ENCODE peak calls at places on chromosomes 11 and 22, in ten cellular contexts. S is mesendoderm; R is heart right ventricle; W is GM06990; A is CD8-positive, alpha-beta T cell; Q is left lung; U is sigmoid colon; J is lung; M is SK-N-SH; Z is hepatocyte. N is an unnamed sample. For H3K36me3, the result is how much of the 10 kb centered on the place peaks cover.

GRCh38 chr11:25953015-25953414 is 378.9 kb upstream of the ANO3 start:
- DNase-seq in J (no peak), S (no peak), Q (no peak), M (no peak), R (no peak), A (no peak), W (no peak), U (no peak), Z (no peak), N (no peak)

GRCh38 chr22:40578171-40578570 is 58.3 kb downstream of the MRTFA start:
- DNase-seq in S (no peak), Q (no peak), R (no peak), M (no peak), Z (no peak), U (no peak), J (no peak), A (no peak), W (no peak), N (no peak)

GRCh38 chr11:102807921-102808320 is 10.0 kb upstream of the MMP1 start:
- DNase-seq in A (no peak), R (peak), U (no peak), M (peak), S (peak), J (no peak), Z (peak), Q (peak), W (no peak), N (peak)

GRCh38 chr11:35257287-35257686 is 118.3 kb downstream of the CD44 start:
- DNase-seq in A (no peak), S (no peak), R (no peak), Z (no peak), M (no peak), J (no peak), U (no peak), W (peak), Q (no peak), N (no peak)

GRCh38 chr22:24181996-24182560 is 791 bp downstream of the SUSD2 start:
- DNase-seq in A (no peak), M (no peak), J (no peak), U (no peak), S (no peak), Q (peak), R (no peak), W (no peak), Z (no peak), N (no peak)

GRCh38 chr11:68436985-68437926 is 23.3 kb upstream of the PPP6R3 start:
- DNase-seq in Q (peak), S (peak), M (no peak), A (no peak), U (no peak), W (no peak), R (peak), J (no peak), Z (no peak), N (no peak)

GRCh38 chr11:62544521-62545436 is 1.8 kb downstream of the AHNAK start:
- DNase-seq in S (no peak), A (no peak), U (peak), Q (no peak), Z (peak), J (no peak), W (no peak), M (no peak), R (peak), N (no peak)

GRCh38 chr11:8593935-8594909 is at the start of gene STK33:
- DNase-seq in M (peak), R (peak), Z (peak), S (peak), Q (peak), A (peak), W (peak), J (peak), U (peak), N (peak)

GRCh38 chr22:36016656-36017055 is 12.0 kb downstream of the RBFOX2 start:
- DNase-seq in J (no peak), M (no peak), W (no peak), Q (no peak), Z (no peak), R (no peak), U (no peak), S (no peak), A (no peak), N (no peak)

GRCh38 chr11:11782532-11783110 is 59.2 kb upstream of the USP47 start:
- DNase-seq in Z (no peak), U (no peak), M (no peak), A (no peak), Q (no peak), S (no peak), R (no peak), W (no peak), J (no peak), N (no peak)

GRCh38 chr22:32042924-32043323 is at the start of gene SLC5A1:
- DNase-seq in W (no peak), S (no peak), M (no peak), A (no peak), J (peak), Q (peak), U (no peak), Z (no peak), R (no peak), N (no peak)

GRCh38 chr22:50274311-50274710 is 4.1 kb upstream of the MAPK11 start:
- DNase-seq in A (no peak), S (no peak), R (peak), J (no peak), Q (no peak), U (no peak), W (no peak), Z (peak), M (peak), N (no peak)

GRCh38 chr22:35630387-35630793 is 13.3 kb upstream of the MB start:
- DNase-seq in A (no peak), J (no peak), Z (no peak), R (no peak), W (no peak), Q (no peak), S (peak), M (no peak), U (peak), N (no peak)

GRCh38 chr11:5684627-5685362 is at the start of gene TRIM5:
- DNase-seq in U (peak), J (peak), W (peak), A (peak), R (peak), Q (peak), S (peak), Z (peak), M (peak), N (peak)

GRCh38 chr11:74327076-74327475 is 15.6 kb upstream of the P4HA3 start:
- DNase-seq in R (no peak), U (no peak), Q (no peak), J (no peak), A (no peak), S (no peak), Z (no peak), W (no peak), M (no peak), N (no peak)

GRCh38 chr11:124310746-124311145 is 3.0 kb downstream of the OR8D1 start:
- DNase-seq in W (no peak), U (no peak), M (no peak), J (no peak), Z (no peak), A (no peak), Q (no peak), S (no peak), R (no peak), N (no peak)

GRCh38 chr11:95849087-95849825 is 59.0 kb downstream of the CEP57 start:
- DNase-seq in M (peak), A (no peak), S (peak), W (no peak), U (peak), J (no peak), Z (peak), R (no peak), Q (no peak), N (peak)

GRCh38 chr22:24284747-24285203 is 14.1 kb downstream of the SPECC1L start:
- DNase-seq in S (peak), J (no peak), U (no peak), A (no peak), R (no peak), Q (no peak), W (no peak), M (no peak), Z (no peak), N (no peak)

GRCh38 chr22:39098026-39098425 is 982 bp downstream of the APOBEC3H start:
- DNase-seq in J (no peak), S (peak), U (peak), W (peak), A (no peak), Q (no peak), M (no peak), Z (no peak), R (no peak), N (no peak)

GRCh38 chr11:20397281-20397680 is 9.8 kb downstream of the PRMT3 start:
- DNase-seq in S (peak), J (no peak), M (peak), A (no peak), Q (no peak), R (no peak), U (no peak), Z (peak), W (peak), N (peak)

GRCh38 chr11:115488945-115489344 is 15.3 kb downstream of the CADM1 start:
- DNase-seq in J (no peak), W (no peak), R (no peak), Q (no peak), U (no peak), A (no peak), M (no peak), S (peak), Z (peak), N (no peak)

GRCh38 chr22:46122511-46122971 is 27.8 kb upstream of the PPARA start:
- DNase-seq in Q (peak), Z (peak), R (peak), U (peak), W (peak), S (peak), A (peak), M (peak), J (peak), N (no peak)

GRCh38 chr11:130671801-130672700 is 223.6 kb downstream of the ADAMTS15 start:
- DNase-seq in S (peak), A (no peak), J (no peak), R (peak), W (no peak), Z (peak), M (peak), Q (no peak), U (peak), N (peak)

GRCh38 chr22:27670701-27671412 is 130.7 kb downstream of the MN1 start:
- DNase-seq in J (no peak), Q (no peak), M (no peak), R (peak), U (no peak), Z (peak), A (no peak), S (peak), W (no peak), N (peak)

GRCh38 chr11:79940976-79941735 is 500.3 kb upstream of the TENM4 start:
- DNase-seq in R (no peak), S (no peak), W (no peak), A (no peak), J (no peak), U (no peak), M (no peak), Z (no peak), Q (no peak), N (no peak)

GRCh38 chr11:116986521-116987105 is 111.6 kb downstream of the SIK3 start:
- DNase-seq in A (no peak), U (no peak), R (no peak), M (no peak), Q (no peak), Z (no peak), W (peak), J (peak), S (no peak), N (no peak)

GRCh38 chr11:110125632-110126031 is 32.4 kb downstream of the ZC3H12C start:
- DNase-seq in M (no peak), J (no peak), R (no peak), A (no peak), U (no peak), Z (peak), Q (no peak), S (peak), W (no peak), N (no peak)

GRCh38 chr22:22877523-22878210 is 9.9 kb upstream of the IGLL5 start:
- DNase-seq in Q (peak), S (peak), A (peak), U (no peak), R (peak), W (no peak), M (peak), J (no peak), Z (peak), N (peak)

GRCh38 chr11:57340228-57340627 is 2.1 kb downstream of the P2RX3 start:
- DNase-seq in R (no peak), S (peak), A (no peak), J (no peak), M (peak), Z (peak), W (no peak), Q (no peak), U (no peak), N (no peak)

GRCh38 chr11:47130541-47130940 is 46.1 kb downstream of the ARFGAP2 start:
- DNase-seq in Q (no peak), R (no peak), W (no peak), J (no peak), S (peak), M (no peak), Z (no peak), U (peak), A (no peak), N (peak)

GRCh38 chr11:69102732-69103615 is 52.8 kb upstream of the SMIM38 start:
- DNase-seq in J (no peak), S (peak), U (no peak), W (no peak), Z (no peak), A (no peak), M (peak), R (no peak), Q (peak), N (no peak)

GRCh38 chr11:66017354-66017753 is 5.5 kb downstream of the CST6 start:
- DNase-seq in M (no peak), R (no peak), W (no peak), J (no peak), Q (peak), S (no peak), A (no peak), U (no peak), Z (no peak), N (no peak)

GRCh38 chr22:44497218-44497903 is 672 bp downstream of the RTL6 start:
- DNase-seq in A (no peak), R (no peak), U (peak), S (peak), J (no peak), Q (peak), W (peak), Z (peak), M (peak), N (no peak)
- H3K36me3 ChIP-seq in A (under half), R (under half), U (under half), S (under half), J (under half), Q (under half), W (under half), Z (under half), M (under half), N (under half)

GRCh38 chr11:120215634-120216033 is 4.8 kb downstream of the OAF start:
- DNase-seq in W (no peak), Q (no peak), A (no peak), R (no peak), S (no peak), M (no peak), U (peak), J (no peak), Z (no peak), N (no peak)
- H3K4me3 ChIP-seq in W (no peak), Q (no peak), A (no peak), R (no peak), S (no peak), M (no peak), U (no peak), J (no peak), Z (no peak), N (no peak)

GRCh38 chr11:64896448-64897022 is 18.1 kb upstream of the EHD1 start:
- DNase-seq in Q (no peak), W (no peak), M (no peak), S (no peak), U (no peak), R (no peak), Z (no peak), J (no peak), A (no peak), N (no peak)
- H3K36me3 ChIP-seq in Q (half or more), W (under half), M (under half), S (under half), U (under half), R (half or more), Z (under half), J (half or more), A (under half), N (half or more)

GRCh38 chr11:31809857-31810778 is 1.0 kb downstream of the PAX6 start:
- DNase-seq in M (peak), U (peak), J (no peak), Z (peak), R (no peak), W (no peak), A (no peak), Q (peak), S (peak), N (no peak)
- H3K4me3 ChIP-seq in M (peak), U (peak), J (no peak), Z (peak), R (peak), W (peak), A (peak), Q (no peak), S (no peak), N (peak)

GRCh38 chr11:129041611-129042018 is 98.9 kb upstream of the TP53AIP1 start:
- DNase-seq in R (no peak), J (no peak), U (no peak), W (no peak), A (no peak), Q (no peak), Z (no peak), M (no peak), S (no peak), N (no peak)

GRCh38 chr11:129045150-129045549 is 102.5 kb upstream of the TP53AIP1 start:
- DNase-seq in M (no peak), S (no peak), Z (no peak), R (no peak), A (no peak), J (no peak), Q (no peak), U (no peak), W (no peak), N (no peak)

GRCh38 chr11:129042503-129042902 is 99.8 kb upstream of the TP53AIP1 start:
- DNase-seq in W (no peak), Q (no peak), J (no peak), Z (no peak), R (no peak), U (no peak), S (no peak), A (no peak), M (no peak), N (no peak)
- H3K36me3 ChIP-seq in W (under half), Q (under half), J (under half), Z (under half), R (under half), U (under half), S (under half), A (under half), M (under half), N (under half)

DNA sequence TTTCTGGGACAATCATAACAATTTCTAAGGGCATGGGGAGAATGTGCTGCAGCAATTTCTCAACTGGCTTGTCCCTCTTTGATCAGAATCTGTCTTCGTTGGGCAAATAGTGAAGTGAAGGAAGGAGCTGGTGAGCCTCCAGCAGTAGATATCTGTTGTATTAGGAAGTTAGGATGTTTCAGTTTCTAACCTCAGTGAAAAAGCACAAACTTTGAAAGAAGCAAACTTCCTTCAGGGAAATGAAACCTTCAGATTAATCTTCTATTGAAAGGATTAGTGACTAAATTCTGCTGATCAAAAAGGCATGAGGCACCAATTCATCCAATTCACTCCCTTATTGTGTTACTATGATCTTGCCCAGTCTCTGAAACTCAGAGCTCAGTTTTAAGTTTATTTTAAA is 24.3 kb downstream of the LMO2 start:
- DNase-seq in S (no peak), M (no peak), U (no peak), Z (no peak), J (no peak), A (no peak), Q (no peak), W (no peak), R (no peak), N (no peak)
- H3K4me3 ChIP-seq in S (no peak), M (no peak), U (no peak), Z (no peak), J (no peak), A (no peak), Q (peak), W (no peak), R (peak), N (no peak)

GRCh38 chr11:122756417-122756816 is 81.9 kb upstream of the CRTAM start:
- DNase-seq in U (peak), Q (no peak), R (no peak), J (no peak), Z (no peak), A (peak), S (peak), M (no peak), W (no peak), N (no peak)

GRCh38 chr11:122755941-122756340 is 82.4 kb upstream of the CRTAM start:
- DNase-seq in R (no peak), A (no peak), U (no peak), J (no peak), S (no peak), Q (no peak), Z (no peak), W (no peak), M (no peak), N (no peak)

GRCh38 chr11:122758361-122758760 is 79.9 kb upstream of the CRTAM start:
- DNase-seq in M (no peak), W (no peak), S (no peak), R (no peak), Q (no peak), Z (no peak), A (no peak), J (no peak), U (peak), N (no peak)

GRCh38 chr11:122757201-122757600 is 81.1 kb upstream of the CRTAM start:
- DNase-seq in J (no peak), U (no peak), Q (no peak), W (no peak), A (no peak), M (no peak), R (no peak), S (no peak), Z (no peak), N (no peak)

DNA sequence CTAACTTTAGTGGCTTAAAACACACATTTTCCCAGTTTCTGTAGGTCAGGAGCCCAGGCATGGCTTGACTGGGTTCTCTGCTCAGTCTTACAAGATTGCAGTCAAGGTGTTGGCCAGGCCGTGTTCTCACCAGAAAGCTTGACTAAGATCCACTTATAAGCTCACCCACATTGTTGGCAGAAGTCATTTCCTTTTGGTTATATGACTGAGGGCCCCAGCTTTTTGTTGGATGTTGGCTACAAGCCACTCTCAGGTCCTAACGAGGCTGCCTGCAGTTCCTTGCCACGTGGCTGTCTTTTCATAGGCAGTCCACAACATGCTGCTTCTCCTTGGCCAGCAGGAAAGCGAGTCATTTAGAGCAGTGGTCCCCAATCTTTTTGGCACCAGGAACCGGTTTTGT is 79.3 kb upstream of the CRTAM start:
- DNase-seq in Q (no peak), M (no peak), R (no peak), J (no peak), Z (no peak), S (no peak), A (no peak), U (no peak), W (no peak), N (no peak)
- H3K36me3 ChIP-seq in Q (under half), M (under half), R (under half), J (under half), Z (under half), S (under half), A (under half), U (under half), W (under half), N (under half)

N was measured in NT2/D1.